ENCODE peak calls at places on chromosomes 4 and X, in six cellular contexts. S, L, P, A, I and G are unnamed samples.

GRCh38 chrX:72624194-72624593 is 51.6 kb upstream of the HDAC8 start:
- DNase-seq in S (no peak), L (no peak), P (no peak), A (no peak), I (no peak), G (no peak)

GRCh38 chr4:156252300-156253016 is 298.8 kb upstream of the CTSO start:
- DNase-seq in S (no peak), L (no peak), P (no peak), A (no peak), I (no peak), G (no peak)

GRCh38 chr4:181254771-181255170 is 988.4 kb upstream of the TENM3 start:
- DNase-seq in S (no peak), L (no peak), P (no peak), A (no peak), I (no peak), G (no peak)

GRCh38 chr4:127997534-127998388 is 32.6 kb downstream of the ABHD18 start:
- DNase-seq in S (no peak), L (no peak), P (peak), A (no peak), I (no peak), G (peak)

GRCh38 chrX:154724999-154725756 is 25.7 kb downstream of the GAB3 start:
- DNase-seq in S (no peak), L (no peak), P (no peak), A (no peak), I (no peak), G (no peak)

GRCh38 chr4:90328558-90328957 is 201.4 kb downstream of the CCSER1 start:
- DNase-seq in S (no peak), L (no peak), P (peak), A (no peak), I (no peak), G (peak)

GRCh38 chrX:8988456-8988855 is 45.5 kb downstream of the FAM9B start:
- DNase-seq in S (no peak), L (no peak), P (peak), A (no peak), I (no peak), G (no peak)

GRCh38 chr4:1009647-1010521 is 1.5 kb upstream of the FGFRL1 start:
- DNase-seq in S (peak), L (peak), P (peak), A (peak), I (peak), G (peak)